ENCODE peak calls at places on chromosome 17, in six cellular contexts. E, U, V, G, D and J are unnamed samples.

GRCh38 chr17:8223356-8224063 is 13.1 kb upstream of the AURKB start:
- DNase-seq in G (peak), D (peak), E (no peak), V (no peak), U (peak), J (peak)

GRCh38 chr17:7613769-7614421 is 802 bp downstream of the FXR2 start:
- DNase-seq in V (peak), D (no peak), U (no peak), G (no peak), E (no peak), J (no peak)

GRCh38 chr17:46192484-46193245 is 564 bp downstream of the KANSL1 start:
- DNase-seq in E (no peak), U (peak), G (peak), V (peak), D (peak), J (peak)

GRCh38 chr17:18323507-18324139 is 8.5 kb downstream of the SMCR8 start:
- DNase-seq in G (no peak), U (no peak), D (no peak), V (no peak), E (no peak), J (no peak)

GRCh38 chr17:57442914-57443571 is 186.7 kb downstream of the MSI2 start:
- DNase-seq in U (no peak), V (peak), D (no peak), E (no peak), G (no peak), J (peak)

GRCh38 chr17:27577124-27577761 is 53.7 kb upstream of the LGALS9 start:
- DNase-seq in D (no peak), V (peak), E (no peak), G (peak), U (no peak), J (peak)

GRCh38 chr17:7912927-7913524 is 3.1 kb downstream of the RNF227 start:
- DNase-seq in G (peak), E (peak), U (peak), D (peak), V (peak), J (peak)

GRCh38 chr17:63546308-63547082 is 3.8 kb upstream of the DCAF7 start:
- DNase-seq in G (no peak), U (no peak), D (no peak), V (no peak), E (no peak), J (no peak)

GRCh38 chr17:18857864-18858566 is at the start of gene PRPSAP2:
- DNase-seq in D (peak), V (peak), G (peak), U (peak), E (peak), J (peak)

GRCh38 chr17:73281926-73282325 is 20.2 kb upstream of the CPSF4L start:
- DNase-seq in G (no peak), D (no peak), V (no peak), E (peak), U (no peak), J (peak)

GRCh38 chr17:15298176-15298575 is 33.0 kb upstream of the PMP22 start:
- DNase-seq in V (no peak), U (no peak), G (no peak), E (no peak), D (no peak), J (no peak)

GRCh38 chr17:68821860-68822693 is 133.1 kb downstream of the ABCA8 start:
- DNase-seq in E (no peak), V (peak), U (peak), G (no peak), D (peak), J (no peak)

GRCh38 chr17:63116228-63116627 is 150.2 kb downstream of the TANC2 start:
- DNase-seq in E (no peak), U (peak), G (peak), V (no peak), D (peak), J (no peak)

GRCh38 chr17:44998646-44999045 is 30.5 kb upstream of the C1QL1 start:
- DNase-seq in U (no peak), D (no peak), G (no peak), E (no peak), V (no peak), J (no peak)

GRCh38 chr17:27621557-27621956 is 9.4 kb upstream of the LGALS9 start:
- DNase-seq in G (no peak), V (no peak), D (no peak), E (no peak), U (no peak), J (no peak)

GRCh38 chr17:40320771-40321501 is 12.0 kb downstream of the RARA start:
- DNase-seq in V (no peak), U (no peak), G (no peak), D (no peak), E (no peak), J (no peak)

GRCh38 chr17:6639651-6640535 is 618 bp downstream of the KIAA0753 start:
- DNase-seq in V (peak), G (peak), U (no peak), D (no peak), E (no peak), J (peak)

GRCh38 chr17:27343972-27344607 is 50.2 kb downstream of the WSB1 start:
- DNase-seq in E (no peak), V (peak), U (no peak), G (no peak), D (no peak), J (no peak)

GRCh38 chr17:61379457-61380216 is 20.0 kb upstream of the TBX2 start:
- DNase-seq in V (no peak), U (no peak), E (no peak), D (peak), G (no peak), J (no peak)

GRCh38 chr17:40451420-40451819 is 8.2 kb downstream of the IGFBP4 start:
- DNase-seq in V (no peak), G (no peak), E (no peak), D (no peak), U (no peak), J (no peak)

GRCh38 chr17:11031787-11032186 is 193.9 kb upstream of the PIRT start:
- DNase-seq in D (no peak), G (peak), E (no peak), U (peak), V (no peak), J (peak)

GRCh38 chr17:55672585-55673501 is 49.8 kb downstream of the TMEM100 start:
- DNase-seq in E (no peak), G (no peak), D (no peak), V (no peak), U (no peak), J (peak)

GRCh38 chr17:39051001-39051605 is 83.9 kb upstream of the FBXO47 start:
- DNase-seq in U (no peak), D (no peak), G (no peak), E (no peak), V (no peak), J (no peak)

GRCh38 chr17:28897769-28898259 is 281 bp upstream of the FLOT2 start:
- DNase-seq in U (no peak), D (no peak), G (no peak), V (peak), E (no peak), J (no peak)

GRCh38 chr17:28896884-28897768 is at the start of gene FLOT2:
- DNase-seq in U (peak), E (no peak), G (peak), V (peak), D (peak), J (peak)

GRCh38 chr17:28900986-28901726 is 1.7 kb downstream of the DHRS13 start:
- DNase-seq in U (no peak), D (peak), E (no peak), G (no peak), V (no peak), J (no peak)

GRCh38 chr17:28898261-28898955 is 875 bp upstream of the FLOT2 start:
- DNase-seq in V (no peak), E (no peak), D (no peak), U (no peak), G (no peak), J (no peak)

GRCh38 chr17:28899212-28899815 is 1.8 kb upstream of the FLOT2 start:
- DNase-seq in E (no peak), U (no peak), D (no peak), V (no peak), G (no peak), J (peak)
- TF ChIP-seq MYC in E (no peak), U (no peak), D (no peak), V (no peak), G (no peak), J (no peak)

DNA sequence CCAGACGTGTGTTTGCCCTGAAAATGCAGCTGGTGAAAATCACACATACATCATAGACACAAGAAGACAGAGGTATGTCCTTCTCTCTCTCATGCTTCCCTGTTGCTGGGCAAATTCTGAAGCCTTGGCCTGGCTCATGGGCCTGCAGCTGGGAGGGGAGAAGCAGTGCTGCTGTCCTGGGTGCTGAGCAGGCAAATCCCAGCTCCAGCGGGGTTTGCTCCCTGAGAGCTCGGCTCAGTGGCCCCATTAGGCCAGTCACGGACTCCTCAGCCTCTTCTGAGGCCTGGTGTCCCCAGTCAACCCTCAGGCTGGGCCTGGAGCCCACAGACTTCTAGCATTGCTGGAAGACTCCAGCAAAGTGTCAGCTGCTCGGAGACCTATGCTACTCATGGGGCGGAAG is 11.7 kb downstream of the RHBDL3 start:
- DNase-seq in G (no peak), U (no peak), E (no peak), D (no peak), V (no peak), J (peak)
- TF ChIP-seq MYC in G (no peak), U (no peak), E (no peak), D (no peak), V (no peak), J (no peak)

GRCh38 chr17:13635951-13636350 is 34.2 kb upstream of the HS3ST3A1 start:
- DNase-seq in U (no peak), V (no peak), D (no peak), E (no peak), G (no peak), J (no peak)
- TF ChIP-seq MYC in U (no peak), V (no peak), D (no peak), E (no peak), G (no peak), J (no peak)

DNA sequence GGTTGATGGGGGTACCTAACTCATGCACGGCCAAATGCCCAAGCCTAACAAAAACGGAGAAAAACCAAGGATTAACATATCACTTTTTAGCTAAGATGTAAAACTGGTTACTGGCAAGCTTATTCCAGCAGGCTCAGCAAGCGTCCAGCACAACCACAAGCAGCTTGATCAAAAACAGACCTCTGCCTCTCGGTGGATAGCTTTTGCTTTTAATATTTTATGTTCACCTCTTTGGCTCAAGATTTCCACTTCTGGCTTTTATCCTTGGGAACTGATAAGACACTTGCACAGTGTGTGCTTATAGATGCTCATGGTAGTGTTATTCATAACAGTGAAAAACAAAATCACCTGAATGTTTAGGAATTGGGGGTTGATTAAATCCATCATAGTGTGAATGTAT is 206.9 kb upstream of the CACNG5 start:
- DNase-seq in E (no peak), D (no peak), V (no peak), G (no peak), U (no peak), J (no peak)
- TF ChIP-seq MYC in E (no peak), D (no peak), V (no peak), G (no peak), U (no peak), J (no peak)

GRCh38 chr17:74452027-74452840 is 14.2 kb upstream of the CD300A start:
- DNase-seq in U (no peak), G (no peak), D (no peak), E (no peak), V (no peak), J (peak)
- TF ChIP-seq MYC in U (no peak), G (no peak), D (no peak), E (no peak), V (no peak), J (no peak)

DNA sequence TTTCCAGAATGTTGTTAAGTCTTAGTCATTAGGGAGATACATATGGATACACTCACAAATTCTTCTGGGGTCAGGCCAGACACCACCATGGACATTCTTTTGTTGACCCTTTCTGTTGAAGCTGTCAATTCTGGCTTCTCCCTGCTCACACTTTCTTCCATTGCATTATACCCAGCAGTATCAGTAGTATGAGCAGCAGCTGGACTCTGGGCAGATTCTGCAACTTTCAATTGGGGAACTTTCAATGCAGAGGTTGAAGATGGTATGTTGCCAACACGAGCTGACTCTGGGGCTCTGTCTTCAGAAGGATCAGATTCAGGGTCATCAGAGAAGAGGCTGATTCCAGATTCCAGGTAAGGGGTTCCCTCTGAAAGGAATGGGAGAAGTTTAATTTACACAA is 45.8 kb downstream of the RND2 start:
- DNase-seq in E (no peak), D (no peak), U (no peak), V (no peak), G (no peak), J (no peak)
- TF ChIP-seq MYC in E (no peak), D (no peak), U (no peak), V (no peak), G (no peak), J (no peak)

DNA sequence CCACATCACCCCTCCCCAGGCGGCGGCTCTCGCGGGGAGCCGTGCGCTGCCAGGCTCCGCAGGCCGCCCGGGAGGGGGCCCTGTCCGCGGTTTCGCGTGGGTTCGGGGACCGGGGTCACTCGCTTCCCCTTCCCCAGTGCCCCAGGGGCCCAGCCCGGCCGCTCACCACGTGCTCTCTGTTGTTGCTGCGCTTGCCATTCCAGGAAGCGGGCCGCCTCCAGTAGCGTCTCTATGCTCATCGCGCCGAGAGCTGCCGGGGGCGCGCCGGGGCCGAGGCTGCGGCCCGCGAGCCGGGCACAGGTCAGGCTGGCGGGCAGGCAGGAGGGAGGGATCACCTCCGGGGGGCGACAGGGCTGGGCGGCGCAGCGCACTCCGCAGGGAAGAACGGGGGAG is 390 bp downstream of the MNT start:
- DNase-seq in U (no peak), V (peak), D (peak), G (peak), E (no peak), J (peak)
- TF ChIP-seq MYC in U (no peak), V (no peak), D (peak), G (no peak), E (no peak), J (peak)

DNA sequence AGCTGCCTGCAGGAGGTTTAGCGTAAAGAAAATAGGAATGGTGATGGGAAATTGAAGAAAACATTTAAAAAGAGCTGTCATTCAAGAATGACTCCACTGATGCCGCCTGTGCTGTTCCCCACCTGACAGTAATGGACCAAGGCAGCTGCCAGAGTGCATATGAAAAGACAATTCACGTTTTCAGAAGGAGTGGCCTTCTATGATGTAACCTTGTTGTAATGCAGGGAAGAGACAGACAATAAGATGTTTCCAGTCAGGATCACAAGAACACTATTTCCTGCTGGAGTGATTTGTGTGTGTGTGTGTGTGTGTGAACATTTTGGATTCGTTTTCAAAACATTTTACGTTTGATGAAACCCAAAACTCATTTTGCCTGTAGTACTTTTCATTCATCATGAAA is 203.7 kb downstream of the LGALS9B start:
- DNase-seq in D (no peak), U (no peak), V (no peak), G (no peak), E (no peak), J (no peak)
- TF ChIP-seq MYC in D (no peak), U (no peak), V (no peak), G (no peak), E (no peak), J (no peak)

GRCh38 chr17:78485416-78486168 is 91.6 kb downstream of the DNAH17 start:
- DNase-seq in D (no peak), E (no peak), V (no peak), U (no peak), G (no peak), J (no peak)

GRCh38 chr17:78486228-78486802 is 90.9 kb downstream of the DNAH17 start:
- DNase-seq in U (no peak), E (no peak), G (no peak), V (no peak), D (no peak), J (no peak)

GRCh38 chr17:78486946-78487680 is 90.1 kb downstream of the DNAH17 start:
- DNase-seq in U (no peak), E (no peak), D (no peak), G (no peak), V (no peak), J (no peak)

GRCh38 chr17:78488156-78488555 is 89.0 kb downstream of the DNAH17 start:
- DNase-seq in E (no peak), U (no peak), G (no peak), D (no peak), V (no peak), J (no peak)

DNA sequence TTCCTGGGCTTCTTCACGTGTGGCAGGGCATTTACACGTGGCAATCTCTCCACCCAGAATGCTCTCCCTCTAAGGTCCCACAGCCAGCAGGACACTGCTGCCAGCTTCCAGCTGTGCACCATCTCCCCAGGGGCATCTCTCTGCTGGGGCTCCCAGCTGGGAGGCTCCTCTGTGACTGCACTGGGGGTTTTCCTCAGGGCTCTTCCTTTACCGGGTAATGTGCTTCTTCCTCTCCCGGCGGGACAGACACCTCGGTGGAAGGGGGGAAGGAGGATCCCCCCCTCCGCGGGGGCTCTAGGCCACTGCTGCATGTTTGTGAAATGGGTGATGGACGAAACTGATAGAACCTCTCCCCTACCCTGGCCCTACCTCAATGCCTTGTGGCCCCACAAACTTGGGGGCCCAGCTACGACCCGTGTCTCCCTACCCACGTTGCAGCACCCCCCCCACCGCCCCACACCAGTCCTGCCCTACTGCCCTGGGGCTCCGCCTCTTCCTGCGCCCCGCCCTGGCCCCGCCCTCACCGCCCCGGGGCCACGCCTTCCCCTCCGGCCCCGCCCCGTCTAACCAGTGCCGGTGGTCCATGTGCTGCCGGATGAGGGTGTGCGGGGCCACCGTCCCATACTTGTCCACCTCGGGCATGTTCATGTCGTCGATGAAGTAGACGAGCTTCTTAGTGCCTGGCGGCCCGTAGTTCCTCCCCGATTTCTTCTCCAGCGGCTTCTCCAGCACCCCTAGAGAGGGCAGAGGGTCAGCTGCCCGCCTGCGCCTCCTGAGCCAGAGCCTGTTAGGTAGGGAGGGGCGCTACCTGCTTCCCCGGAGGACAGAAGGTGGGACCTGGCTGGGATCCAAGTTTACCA is 92.7 kb downstream of the DNAH17 start:
- DNase-seq in V (peak), E (no peak), G (peak), U (peak), D (no peak), J (peak)
- TF ChIP-seq MYC in V (no peak), E (no peak), G (no peak), U (peak), D (no peak), J (no peak)